ENCODE peak calls at places on chromosomes 12 and 14, in four cellular contexts. N, V, P and X are unnamed samples.

GRCh38 chr12:63889236-63889635 is 44.7 kb downstream of the SRGAP1 start:
- DNase-seq in N (no peak), V (no peak), P (no peak), X (no peak)

GRCh38 chr12:70663838-70664237 is 26.6 kb upstream of the PTPRB start:
- DNase-seq in N (no peak), V (no peak), P (no peak), X (no peak)

GRCh38 chr14:59427653-59428578 is 37.3 kb downstream of the GPR135 start:
- DNase-seq in N (no peak), V (peak; percentile 33), P (no peak), X (no peak)

GRCh38 chr14:67999693-68000384 is 180.3 kb downstream of the RAD51B start:
- DNase-seq in N (no peak), V (no peak), P (no peak), X (no peak)

GRCh38 chr14:24817638-24818053 is 183.7 kb upstream of the GZMB start:
- DNase-seq in N (no peak), V (no peak), P (no peak), X (no peak)

GRCh38 chr12:47547077-47547476 is 158.8 kb downstream of the RPAP3 start:
- DNase-seq in N (no peak), V (no peak), P (no peak), X (no peak)

GRCh38 chr12:6034596-6034995 is 89.5 kb upstream of the ANO2 start:
- DNase-seq in N (no peak), V (no peak), P (no peak), X (no peak)

GRCh38 chr12:52120951-52121847 is 41.7 kb downstream of the SMIM41 start:
- DNase-seq in N (peak; percentile 31), V (no peak), P (no peak), X (no peak)

GRCh38 chr12:123389560-123390351 is 5.8 kb downstream of the KMT5A start:
- DNase-seq in N (no peak), V (peak; percentile 90), P (peak; percentile 13), X (no peak)

GRCh38 chr14:78310263-78310662 is 140.1 kb downstream of the NRXN3 start:
- DNase-seq in N (no peak), V (no peak), P (no peak), X (no peak)

GRCh38 chr14:64891839-64892375 is 12.2 kb upstream of the SPTB start:
- DNase-seq in N (no peak), V (no peak), P (no peak), X (peak; percentile 13)

GRCh38 chr14:66330916-66331315 is 155.3 kb upstream of the CCDC196 start:
- DNase-seq in N (no peak), V (no peak), P (no peak), X (no peak)

GRCh38 chr12:31629756-31630732 is 29.4 kb upstream of the ETFBKMT start:
- DNase-seq in N (no peak), V (no peak), P (no peak), X (no peak)

GRCh38 chr12:58608711-58609110 is 311.6 kb downstream of the LRIG3 start:
- DNase-seq in N (no peak), V (no peak), P (no peak), X (no peak)

GRCh38 chr14:21915814-21916213 is 242.2 kb upstream of the OR4E1 start:
- DNase-seq in N (no peak), V (no peak), P (no peak), X (no peak)

GRCh38 chr14:67228325-67228984 is 12.8 kb upstream of the PALS1 start:
- DNase-seq in N (no peak), V (no peak), P (no peak), X (no peak)

GRCh38 chr12:89138048-89138852 is 214.1 kb downstream of the DUSP6 start:
- DNase-seq in N (no peak), V (no peak), P (no peak), X (no peak)

DNA sequence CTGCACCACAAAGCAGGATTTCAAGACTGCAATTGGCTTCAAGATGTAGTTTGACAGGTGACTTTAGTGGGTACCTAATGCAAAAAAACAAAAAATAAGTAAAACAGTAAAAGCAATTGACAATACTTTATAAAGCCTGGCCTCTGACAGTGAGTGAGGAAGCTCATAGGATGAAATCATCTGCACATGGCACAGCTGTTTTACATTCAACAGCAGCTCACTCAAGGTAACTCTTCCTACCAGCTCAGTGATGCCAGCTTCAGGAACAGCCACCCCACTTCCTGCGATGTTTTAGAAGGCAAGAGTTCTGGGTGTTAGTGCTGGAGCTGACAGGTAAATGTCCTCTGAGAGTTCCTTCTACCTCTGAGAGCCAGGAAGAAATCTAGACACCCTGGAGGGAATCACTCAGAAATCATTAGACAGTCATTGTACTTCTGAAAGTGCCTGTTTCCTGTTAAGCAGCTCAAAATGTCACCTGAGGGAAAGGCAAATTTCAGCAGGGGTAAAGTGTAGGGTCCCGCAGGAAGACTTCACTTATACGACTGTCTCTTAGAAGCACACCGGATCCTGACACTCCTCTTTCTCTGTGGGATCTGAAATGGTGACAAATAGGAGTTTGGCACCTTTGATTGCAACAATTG is 99.9 kb downstream of the FOXN3 start:
- DNase-seq in N (no peak), V (no peak), P (no peak), X (no peak)
- H3K27ac ChIP-seq in N (no peak overlapping the region), V (no peak overlapping the region), P (no peak overlapping the region), X (no peak overlapping the region)

GRCh38 chr14:48261436-48261835 is 586.0 kb upstream of the MDGA2 start:
- DNase-seq in N (no peak), V (no peak), P (no peak), X (no peak)
- H3K27ac ChIP-seq in N (no peak overlapping the region), V (no peak overlapping the region), P (no peak overlapping the region), X (no peak overlapping the region)

DNA sequence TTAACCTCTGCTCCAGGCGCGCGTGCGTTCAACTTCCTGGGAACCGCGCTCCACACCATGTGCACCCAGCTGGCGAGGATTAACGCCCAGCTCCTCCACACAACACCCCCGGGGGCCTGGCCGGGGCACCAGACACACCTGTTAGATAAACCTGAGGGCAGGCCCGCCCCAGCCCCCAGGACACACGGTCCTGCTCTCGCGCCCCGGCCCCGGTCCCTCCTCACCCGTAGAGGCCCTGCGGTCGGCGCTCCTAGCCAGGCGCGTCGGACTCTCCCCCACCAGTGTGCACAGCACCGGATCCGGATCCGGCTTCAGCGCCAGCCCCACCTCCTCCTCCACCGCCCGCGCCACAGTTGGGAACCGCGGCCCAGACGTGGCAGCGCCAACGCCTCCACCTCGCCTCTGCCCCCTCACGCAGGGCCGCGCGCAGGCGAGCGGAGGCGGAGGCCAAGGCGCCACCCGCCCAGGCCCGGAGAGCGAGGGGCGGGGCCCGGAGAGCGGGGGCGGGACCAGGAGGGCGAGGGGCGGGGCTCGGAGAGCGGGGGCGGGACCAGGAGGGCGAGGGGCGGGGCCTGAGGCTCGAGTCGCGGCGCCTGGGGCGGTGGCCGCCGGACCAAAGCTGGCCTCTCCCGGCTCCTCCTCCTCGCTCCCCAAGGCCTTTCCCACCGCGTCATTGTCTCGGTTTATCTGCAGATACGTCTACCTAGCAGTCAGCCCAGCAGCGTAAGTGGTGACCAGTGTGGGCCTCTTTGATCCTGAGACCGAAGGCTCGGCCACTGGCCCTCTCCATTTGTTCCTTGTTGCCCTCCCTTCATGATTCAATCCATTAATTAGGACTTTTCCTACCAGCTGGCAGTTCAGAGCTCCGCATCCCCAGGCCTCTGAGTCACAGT is at the start of gene GNPNAT1:
- DNase-seq in N (peak; percentile 73), V (peak; percentile 80), P (peak; percentile 88), X (peak; percentile 63)
- H3K27ac ChIP-seq in N (peak within 1 kb of the TSS; percentile 87), V (peak within 1 kb of the TSS; percentile 78), P (peak within 1 kb of the TSS; percentile 62), X (peak within 1 kb of the TSS; percentile 86)

DNA sequence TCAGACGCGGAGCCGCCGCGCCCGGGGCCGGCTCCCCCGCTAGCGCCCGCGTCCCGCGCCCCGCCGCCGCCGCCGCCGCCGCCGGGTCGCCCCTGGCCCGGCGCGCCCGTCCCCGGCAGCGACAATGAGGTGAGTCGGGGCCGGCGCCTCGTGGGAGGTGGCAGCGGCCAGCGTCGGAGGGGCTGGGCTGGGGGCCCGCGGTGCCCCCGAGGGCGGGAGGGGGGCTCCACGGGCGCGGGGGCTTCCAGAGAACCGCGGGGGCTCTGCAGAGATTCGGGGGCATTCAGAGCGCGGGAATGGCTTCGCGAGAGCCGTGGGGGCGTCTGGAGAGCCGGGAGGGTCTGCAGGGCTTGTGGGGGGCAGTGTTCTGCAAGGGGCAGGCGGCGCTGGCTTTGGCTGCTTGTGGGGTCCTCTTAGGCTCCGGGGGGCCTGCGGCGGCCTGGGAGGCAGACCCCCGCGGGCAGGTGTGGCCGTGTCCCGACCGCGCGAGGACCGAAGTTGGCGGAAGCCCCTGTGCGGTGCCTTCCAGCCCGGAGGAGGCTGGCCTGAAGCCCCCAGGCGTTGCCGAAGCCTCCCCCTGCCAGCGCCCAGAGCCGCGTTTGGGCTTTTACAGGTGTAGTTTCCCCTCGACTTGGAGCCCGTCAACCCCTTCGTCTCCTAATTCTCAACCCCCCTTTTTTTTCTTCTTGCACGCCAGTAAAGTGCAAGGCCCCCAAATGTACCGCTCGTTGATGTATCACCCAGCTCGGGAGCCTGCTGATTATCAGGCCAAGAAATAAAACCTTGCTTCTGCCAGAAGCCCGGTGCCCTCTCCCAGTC is 93.1 kb upstream of the EVL start:
- DNase-seq in N (no peak), V (no peak), P (peak; percentile 13), X (peak; percentile 2)
- H3K27ac ChIP-seq in N (peak overlapping the region; percentile 80), V (peak overlapping the region; percentile 43), P (peak overlapping the region; percentile 59), X (peak overlapping the region; percentile 45)

DNA sequence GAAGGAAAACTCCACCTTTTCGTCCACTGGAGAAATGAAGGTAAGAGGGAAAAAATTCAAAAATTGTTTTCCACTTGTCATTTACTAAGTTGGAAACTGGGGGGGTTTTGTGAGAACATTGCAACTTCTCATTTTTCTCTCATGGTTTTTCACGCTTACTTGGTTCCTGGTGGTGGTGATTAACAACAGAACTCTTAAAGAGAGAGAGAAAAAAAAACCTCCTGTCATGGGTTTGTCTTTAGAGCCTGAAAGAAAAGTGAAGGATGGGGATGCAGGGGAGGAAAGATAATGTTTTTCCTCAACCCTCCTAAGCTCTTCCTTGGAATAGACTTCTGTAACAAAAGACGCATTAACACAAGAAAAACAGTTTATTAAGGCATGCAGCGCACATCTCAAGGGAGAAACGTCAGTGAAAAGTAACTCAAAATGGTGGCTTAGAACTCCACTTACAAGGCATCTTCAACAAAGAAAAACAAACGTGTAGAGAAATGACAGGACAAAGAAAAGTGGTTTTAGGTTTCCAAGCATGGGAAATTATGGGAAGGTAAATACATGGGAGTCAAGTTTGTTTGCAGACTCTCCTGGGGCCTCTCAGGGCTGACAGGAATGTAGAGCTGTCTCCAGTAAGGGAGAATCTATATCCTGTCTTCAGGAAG is 81.9 kb upstream of the ATF7IP start:
- DNase-seq in N (no peak), V (no peak), P (no peak), X (no peak)
- H3K27ac ChIP-seq in N (no peak overlapping the region), V (no peak overlapping the region), P (no peak overlapping the region), X (no peak overlapping the region)